ENCODE peak calls at places on chromosome 1, in five cellular contexts. One of them, this sample, is unnamed.

GRCh38 chr1:84690397-84691138 is at the start of gene SSX2IP:
- DNase-seq in fibroblast of lung: peak
- DNase-seq in H9: peak
- DNase-seq in GM12865: peak
- DNase-seq in mucosa of descending colon: peak
- DNase-seq in this sample: peak

GRCh38 chr1:8297245-8297644 is 20.7 kb upstream of the SLC45A1 start:
- DNase-seq in fibroblast of lung: no peak
- DNase-seq in GM12865: no peak
- DNase-seq in mucosa of descending colon: no peak
- DNase-seq in H9: no peak
- DNase-seq in this sample: no peak

GRCh38 chr1:9481048-9481447 is 58.2 kb upstream of the SLC25A33 start:
- DNase-seq in GM12865: no peak
- DNase-seq in H9: no peak
- DNase-seq in mucosa of descending colon: no peak
- DNase-seq in fibroblast of lung: no peak
- DNase-seq in this sample: no peak

GRCh38 chr1:221887091-221887746 is 145.3 kb upstream of the DUSP10 start:
- DNase-seq in H9: peak
- DNase-seq in fibroblast of lung: peak
- DNase-seq in mucosa of descending colon: peak
- DNase-seq in GM12865: no peak
- DNase-seq in this sample: no peak

GRCh38 chr1:114093624-114094302 is 59.9 kb downstream of the SYT6 start:
- DNase-seq in GM12865: no peak
- DNase-seq in fibroblast of lung: peak
- DNase-seq in mucosa of descending colon: no peak
- DNase-seq in H9: no peak
- DNase-seq in this sample: no peak

GRCh38 chr1:43887748-43888147 is 45.9 kb upstream of the ARTN start:
- DNase-seq in mucosa of descending colon: no peak
- DNase-seq in fibroblast of lung: no peak
- DNase-seq in H9: no peak
- DNase-seq in GM12865: no peak
- DNase-seq in this sample: no peak

GRCh38 chr1:232880354-232880753 is 70.1 kb upstream of the NTPCR start:
- DNase-seq in H9: peak
- DNase-seq in mucosa of descending colon: peak
- DNase-seq in GM12865: peak
- DNase-seq in fibroblast of lung: peak
- DNase-seq in this sample: peak

GRCh38 chr1:172561252-172561651 is 28.3 kb downstream of the SUCO start:
- DNase-seq in fibroblast of lung: no peak
- DNase-seq in H9: no peak
- DNase-seq in GM12865: no peak
- DNase-seq in mucosa of descending colon: no peak
- DNase-seq in this sample: no peak

GRCh38 chr1:21937034-21937371 is at the start of gene HSPG2:
- DNase-seq in mucosa of descending colon: no peak
- DNase-seq in GM12865: no peak
- DNase-seq in fibroblast of lung: no peak
- DNase-seq in H9: no peak
- DNase-seq in this sample: no peak

GRCh38 chr1:2160691-2161320 is 33.8 kb downstream of the FAAP20 start:
- DNase-seq in H9: no peak
- DNase-seq in GM12865: no peak
- DNase-seq in fibroblast of lung: no peak
- DNase-seq in mucosa of descending colon: no peak
- DNase-seq in this sample: no peak

GRCh38 chr1:42380617-42381423 is at the start of gene RIMKLA:
- DNase-seq in GM12865: peak
- DNase-seq in mucosa of descending colon: peak
- DNase-seq in H9: peak
- DNase-seq in fibroblast of lung: peak
- DNase-seq in this sample: peak

GRCh38 chr1:208820600-208821232 is 576.5 kb upstream of the PLXNA2 start:
- DNase-seq in GM12865: peak
- DNase-seq in mucosa of descending colon: no peak
- DNase-seq in fibroblast of lung: no peak
- DNase-seq in H9: no peak
- DNase-seq in this sample: no peak

GRCh38 chr1:53365405-53366063 is 37.7 kb upstream of the LRP8 start:
- DNase-seq in fibroblast of lung: no peak
- DNase-seq in H9: peak
- DNase-seq in GM12865: no peak
- DNase-seq in mucosa of descending colon: no peak
- DNase-seq in this sample: no peak

GRCh38 chr1:197618065-197618464 is 157.2 kb downstream of the DENND1B start:
- DNase-seq in fibroblast of lung: peak
- DNase-seq in H9: no peak
- DNase-seq in GM12865: no peak
- DNase-seq in mucosa of descending colon: no peak
- DNase-seq in this sample: no peak

GRCh38 chr1:50158421-50158820 is 49.7 kb downstream of the ELAVL4 start:
- DNase-seq in H9: no peak
- DNase-seq in GM12865: no peak
- DNase-seq in fibroblast of lung: no peak
- DNase-seq in mucosa of descending colon: no peak
- DNase-seq in this sample: no peak

GRCh38 chr1:32101233-32101681 is 6.6 kb upstream of the KPNA6 start:
- DNase-seq in mucosa of descending colon: no peak
- DNase-seq in H9: no peak
- DNase-seq in GM12865: no peak
- DNase-seq in fibroblast of lung: peak
- DNase-seq in this sample: no peak

GRCh38 chr1:161791889-161792655 is 26.0 kb downstream of the ATF6 start:
- DNase-seq in GM12865: no peak
- DNase-seq in fibroblast of lung: no peak
- DNase-seq in mucosa of descending colon: no peak
- DNase-seq in H9: no peak
- DNase-seq in this sample: no peak

GRCh38 chr1:161784963-161785362 is 18.8 kb downstream of the ATF6 start:
- DNase-seq in mucosa of descending colon: no peak
- DNase-seq in GM12865: no peak
- DNase-seq in fibroblast of lung: no peak
- DNase-seq in H9: no peak
- DNase-seq in this sample: no peak

GRCh38 chr1:161782886-161783285 is 16.8 kb downstream of the ATF6 start:
- DNase-seq in fibroblast of lung: no peak
- DNase-seq in GM12865: no peak
- DNase-seq in mucosa of descending colon: no peak
- DNase-seq in H9: no peak
- DNase-seq in this sample: no peak

GRCh38 chr1:161790587-161791317 is 24.6 kb downstream of the ATF6 start:
- DNase-seq in fibroblast of lung: no peak
- DNase-seq in GM12865: no peak
- DNase-seq in H9: no peak
- DNase-seq in mucosa of descending colon: no peak
- DNase-seq in this sample: no peak

DNA sequence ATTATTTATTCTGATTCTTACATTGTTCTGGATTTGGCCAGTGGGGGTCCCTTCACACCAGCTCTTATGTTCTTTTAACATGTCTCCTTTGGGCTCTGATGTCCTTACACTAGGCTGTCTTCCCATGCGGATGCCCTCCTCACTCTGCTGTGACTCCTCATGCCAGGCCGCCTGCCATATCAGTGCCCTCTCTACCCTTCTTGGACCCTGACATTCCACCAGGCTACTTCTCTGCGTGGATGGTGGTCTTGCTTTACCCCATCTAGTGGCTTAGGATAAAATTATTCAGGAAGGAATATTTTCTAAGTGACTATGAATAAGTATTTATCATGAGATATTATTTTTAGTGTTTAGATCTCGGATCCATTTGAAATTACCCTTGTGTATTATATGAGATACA is 21.2 kb downstream of the ATF6 start:
- DNase-seq in mucosa of descending colon: no peak
- DNase-seq in fibroblast of lung: no peak
- DNase-seq in H9: no peak
- DNase-seq in GM12865: no peak
- DNase-seq in this sample: no peak
- TF ChIP-seq CTCF in mucosa of descending colon: no peak
- TF ChIP-seq CTCF in fibroblast of lung: peak
- TF ChIP-seq CTCF in H9: no peak
- TF ChIP-seq CTCF in GM12865: no peak
- TF ChIP-seq CTCF in this sample: no peak

GRCh38 chr1:211377539-211378461 is 51.2 kb downstream of the TRAF5 start:
- DNase-seq in fibroblast of lung: no peak
- DNase-seq in H9: no peak
- DNase-seq in GM12865: no peak
- DNase-seq in mucosa of descending colon: no peak
- DNase-seq in this sample: no peak

GRCh38 chr1:211378844-211379243 is 52.2 kb downstream of the TRAF5 start:
- DNase-seq in GM12865: no peak
- DNase-seq in H9: no peak
- DNase-seq in fibroblast of lung: peak
- DNase-seq in mucosa of descending colon: no peak
- DNase-seq in this sample: no peak

GRCh38 chr1:211375949-211376348 is 49.3 kb downstream of the TRAF5 start:
- DNase-seq in fibroblast of lung: no peak
- DNase-seq in GM12865: no peak
- DNase-seq in H9: no peak
- DNase-seq in mucosa of descending colon: no peak
- DNase-seq in this sample: no peak

GRCh38 chr1:211375286-211375818 is 48.7 kb downstream of the TRAF5 start:
- DNase-seq in mucosa of descending colon: no peak
- DNase-seq in H9: no peak
- DNase-seq in GM12865: no peak
- DNase-seq in fibroblast of lung: no peak
- DNase-seq in this sample: no peak

GRCh38 chr1:211376807-211377206 is 50.2 kb downstream of the TRAF5 start:
- DNase-seq in H9: no peak
- DNase-seq in GM12865: no peak
- DNase-seq in fibroblast of lung: no peak
- DNase-seq in mucosa of descending colon: no peak
- DNase-seq in this sample: no peak
- TF ChIP-seq CTCF in H9: no peak
- TF ChIP-seq CTCF in GM12865: no peak
- TF ChIP-seq CTCF in fibroblast of lung: no peak
- TF ChIP-seq CTCF in mucosa of descending colon: no peak
- TF ChIP-seq CTCF in this sample: no peak

DNA sequence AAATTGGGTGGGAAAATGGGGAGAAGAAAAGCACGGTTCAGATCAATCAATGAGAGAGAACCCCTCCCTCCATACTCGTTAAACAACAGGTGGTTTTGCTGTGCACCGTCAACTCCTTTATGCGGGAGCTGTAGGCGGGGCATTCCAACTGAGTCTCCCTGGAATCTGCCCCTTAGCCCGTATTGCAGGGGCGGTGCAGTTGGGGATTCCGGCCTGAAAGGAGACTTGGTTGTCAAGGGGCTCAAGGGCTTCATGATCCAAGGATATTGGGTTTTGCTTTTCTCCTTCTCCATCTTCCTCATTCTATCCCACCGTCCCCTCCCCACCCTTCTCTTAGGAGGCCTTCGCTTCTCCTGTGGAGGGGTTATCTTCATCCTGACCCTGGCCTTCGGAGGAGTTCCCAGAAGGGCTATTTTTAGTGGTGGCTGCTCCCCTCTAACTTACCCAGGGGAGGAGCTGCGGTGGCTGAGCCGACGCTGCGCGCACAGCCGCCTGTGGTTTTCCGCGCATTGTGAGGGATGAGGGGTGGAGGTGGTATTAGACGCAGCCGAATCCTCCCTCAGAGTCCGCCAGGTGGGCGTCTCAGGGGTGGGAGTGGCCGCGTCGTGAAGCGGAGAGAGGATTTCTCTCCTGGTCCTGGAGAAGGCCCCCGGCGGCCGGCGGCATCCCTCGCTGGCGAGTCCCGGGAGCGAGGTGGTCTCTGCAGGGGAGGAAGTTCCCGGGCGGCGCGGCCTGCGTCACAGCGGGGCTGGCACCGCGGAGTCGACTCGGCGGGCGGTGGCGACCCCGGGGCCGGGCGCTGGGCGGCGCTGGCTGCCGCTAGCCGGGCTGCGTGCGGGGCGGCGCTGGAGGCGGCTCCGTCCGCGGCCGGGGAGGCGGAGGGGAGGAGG is 462 bp upstream of the LRRC8C start:
- DNase-seq in mucosa of descending colon: peak
- DNase-seq in H9: peak
- DNase-seq in GM12865: peak
- DNase-seq in fibroblast of lung: peak
- DNase-seq in this sample: peak
- TF ChIP-seq CTCF in mucosa of descending colon: peak
- TF ChIP-seq CTCF in H9: no peak
- TF ChIP-seq CTCF in GM12865: peak
- TF ChIP-seq CTCF in fibroblast of lung: no peak
- TF ChIP-seq CTCF in this sample: no peak

GRCh38 chr1:7103322-7104052 is 318.2 kb downstream of the CAMTA1 start:
- DNase-seq in GM12865: no peak
- DNase-seq in H9: no peak
- DNase-seq in mucosa of descending colon: no peak
- DNase-seq in fibroblast of lung: peak
- DNase-seq in this sample: no peak
- TF ChIP-seq CTCF in GM12865: no peak
- TF ChIP-seq CTCF in H9: no peak
- TF ChIP-seq CTCF in mucosa of descending colon: no peak
- TF ChIP-seq CTCF in fibroblast of lung: no peak
- TF ChIP-seq CTCF in this sample: no peak

DNA sequence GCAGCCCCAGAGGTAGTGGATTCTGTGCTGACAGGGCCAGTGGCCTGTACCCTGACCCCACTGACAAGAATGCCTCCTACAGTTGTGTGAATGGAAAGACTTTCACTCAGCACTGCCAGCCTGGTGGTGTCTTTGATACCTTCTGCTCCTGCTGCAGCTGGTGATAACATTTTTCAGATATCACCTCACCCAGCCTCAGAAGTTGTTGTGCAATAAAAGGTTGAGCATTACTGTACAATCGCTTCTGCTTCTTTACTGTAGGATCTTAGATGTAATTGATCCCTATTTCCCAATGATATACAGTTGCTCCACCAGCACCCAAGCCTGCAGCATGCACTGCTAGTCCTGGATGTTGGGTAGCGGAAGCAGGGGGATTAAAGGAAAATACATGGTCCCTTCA is 4.8 kb upstream of the CHIA start:
- DNase-seq in GM12865: no peak
- DNase-seq in mucosa of descending colon: no peak
- DNase-seq in H9: no peak
- DNase-seq in fibroblast of lung: no peak
- DNase-seq in this sample: no peak
- TF ChIP-seq CTCF in GM12865: no peak
- TF ChIP-seq CTCF in mucosa of descending colon: no peak
- TF ChIP-seq CTCF in H9: no peak
- TF ChIP-seq CTCF in fibroblast of lung: no peak
- TF ChIP-seq CTCF in this sample: no peak

DNA sequence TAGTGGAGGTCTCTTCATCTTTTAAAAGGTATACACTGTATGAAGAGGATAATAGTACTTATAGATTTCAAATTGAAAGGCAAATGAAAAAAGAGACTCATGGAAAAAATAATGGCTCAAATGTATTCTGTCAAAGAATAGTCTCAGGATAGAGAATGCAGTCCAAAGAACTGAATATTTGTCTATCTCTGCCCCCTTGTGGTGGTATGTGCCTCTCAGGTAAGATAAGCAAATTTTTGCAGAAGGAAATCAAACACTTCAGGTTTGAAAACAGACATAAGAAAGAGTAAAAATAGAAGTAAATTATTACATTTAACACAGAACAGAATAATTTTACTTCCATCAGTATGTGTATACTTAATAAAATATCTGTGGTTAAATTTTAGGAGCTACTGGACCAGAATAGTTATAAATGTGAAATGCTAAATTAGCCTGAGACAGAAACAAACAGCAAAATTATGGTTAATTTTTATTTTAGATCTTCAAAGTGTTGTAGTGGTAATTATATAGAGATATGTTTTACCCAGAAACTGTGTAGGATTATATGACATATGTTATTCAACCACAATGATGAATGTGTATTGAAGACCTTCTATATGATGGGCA is 164.4 kb upstream of the PALMD start:
- DNase-seq in fibroblast of lung: peak
- DNase-seq in mucosa of descending colon: no peak
- DNase-seq in H9: no peak
- DNase-seq in GM12865: peak
- DNase-seq in this sample: peak
- TF ChIP-seq CTCF in fibroblast of lung: peak
- TF ChIP-seq CTCF in mucosa of descending colon: no peak
- TF ChIP-seq CTCF in H9: peak
- TF ChIP-seq CTCF in GM12865: peak
- TF ChIP-seq CTCF in this sample: peak

This sample was measured in nephron progenitor cell.